ENCODE peak calls at places on chromosomes 5 and 9, in five cellular contexts. D is HCT116, V is PC-9, P is AG04449, R is ascending aorta. L is an unnamed sample.

GRCh38 chr5:173204185-173204979 is 30.6 kb downstream of the NKX2-5 start:
- DNase-seq in D (peak; percentile 21), R (no peak), V (no peak), P (no peak), L (peak; percentile 23)

GRCh38 chr5:151016700-151017099 is 3.7 kb upstream of the GPX3 start:
- DNase-seq in R (peak; percentile 77), P (no peak), V (no peak), D (no peak), L (no peak)

GRCh38 chr9:99253772-99254431 is 31.8 kb downstream of the SEC61B start:
- DNase-seq in R (no peak), V (no peak), D (no peak), P (no peak), L (no peak)

GRCh38 chr9:6495484-6495883 is 82.5 kb downstream of the UHRF2 start:
- DNase-seq in D (no peak), P (no peak), R (no peak), V (no peak), L (no peak)

GRCh38 chr9:96383165-96383939 is at the start of gene SLC35D2:
- DNase-seq in D (no peak), V (peak; percentile 54), P (no peak), R (peak; percentile 79), L (no peak)

GRCh38 chr5:59698774-59699173 is 194.8 kb downstream of the PDE4D start:
- DNase-seq in D (no peak), V (no peak), R (no peak), P (no peak), L (no peak)

GRCh38 chr9:21171351-21171750 is 4.9 kb upstream of the IFNA21 start:
- DNase-seq in P (no peak), R (no peak), D (no peak), V (no peak), L (no peak)

GRCh38 chr5:35186749-35187148 is 43.5 kb downstream of the PRLR start:
- DNase-seq in V (no peak), P (no peak), D (no peak), R (no peak), L (no peak)

GRCh38 chr5:174376056-174376455 is 330.6 kb downstream of the NSG2 start:
- DNase-seq in P (no peak), V (no peak), D (no peak), R (no peak), L (no peak)

GRCh38 chr9:127970401-127971313 is 10.1 kb downstream of the EEIG1 start:
- DNase-seq in V (peak; percentile 67), R (no peak), D (no peak), P (no peak), L (no peak)

GRCh38 chr5:73906277-73906676 is 280.3 kb downstream of the ARHGEF28 start:
- DNase-seq in V (peak; percentile 52), D (no peak), R (no peak), P (no peak), L (no peak)

GRCh38 chr5:120152472-120152871 is 311.6 kb upstream of the PRR16 start:
- DNase-seq in V (no peak), R (no peak), P (peak; percentile 67), D (no peak), L (no peak)

GRCh38 chr9:27333241-27334052 is 36.5 kb upstream of the EQTN start:
- DNase-seq in P (peak; percentile 19), R (peak; percentile 85), V (peak; percentile 62), D (peak; percentile 54), L (peak; percentile 37)

GRCh38 chr9:86368871-86369521 is 14.8 kb upstream of the TUT7 start:
- DNase-seq in P (no peak), V (peak; percentile 78), D (no peak), R (no peak), L (no peak)

GRCh38 chr5:177312649-177313181 is 1.0 kb upstream of the MXD3 start:
- DNase-seq in D (peak; percentile 51), R (no peak), P (no peak), V (peak; percentile 71), L (no peak)

GRCh38 chr9:37929441-37929895 is 25.5 kb upstream of the SLC25A51 start:
- DNase-seq in R (no peak), V (no peak), D (peak; percentile 58), P (no peak), L (no peak)

GRCh38 chr9:93256878-93257807 is 73.2 kb downstream of the WNK2 start:
- DNase-seq in P (no peak), R (peak; percentile 60), D (no peak), V (no peak), L (no peak)

GRCh38 chr5:157342822-157343402 is 77.0 kb downstream of the CYFIP2 start:
- DNase-seq in P (no peak), V (no peak), R (peak; percentile 47), D (peak; percentile 23), L (no peak)

GRCh38 chr9:20270176-20270575 is 352.1 kb downstream of the MLLT3 start:
- DNase-seq in D (no peak), P (no peak), R (no peak), V (no peak), L (no peak)

GRCh38 chr5:127705120-127705892 is 2.1 kb downstream of the CCDC192 start:
- DNase-seq in V (peak; percentile 65), R (no peak), D (peak; percentile 10), P (no peak), L (peak; percentile 28)

GRCh38 chr5:172059661-172060100 is 53.2 kb upstream of the FBXW11 start:
- DNase-seq in P (no peak), D (no peak), R (peak; percentile 30), V (no peak), L (no peak)

GRCh38 chr9:133680250-133680975 is 44.2 kb downstream of the DBH start:
- DNase-seq in R (no peak), P (no peak), V (no peak), D (no peak), L (no peak)

GRCh38 chr9:75907329-75907728 is 16.9 kb downstream of the PCSK5 start:
- DNase-seq in V (no peak), R (no peak), D (no peak), P (no peak), L (no peak)

GRCh38 chr5:59760798-59761348 is 132.7 kb downstream of the PDE4D start:
- DNase-seq in R (no peak), D (no peak), P (no peak), V (peak; percentile 82), L (no peak)

GRCh38 chr9:108412755-108413154 is 443.0 kb downstream of the ACTL7B start:
- DNase-seq in P (no peak), D (no peak), V (no peak), R (no peak), L (no peak)

GRCh38 chr9:130912932-130913598 is 16.5 kb upstream of the QRFP start:
- DNase-seq in V (peak; percentile 54), D (no peak), R (peak; percentile 80), P (no peak), L (no peak)

GRCh38 chr5:142900926-142901325 is 130.7 kb downstream of the ARHGAP26 start:
- DNase-seq in V (peak; percentile 83), R (no peak), P (peak; percentile 65), D (no peak), L (no peak)

GRCh38 chr9:11016081-11016480 is 403.3 kb upstream of the PTPRD start:
- DNase-seq in P (no peak), D (no peak), R (no peak), V (peak; percentile 37), L (no peak)

GRCh38 chr5:153565822-153566221 is 75.4 kb downstream of the GRIA1 start:
- DNase-seq in D (no peak), R (no peak), P (peak; percentile 52), V (no peak), L (no peak)

GRCh38 chr5:114789773-114790402 is 379.8 kb downstream of the TRIM36 start:
- DNase-seq in R (no peak), V (no peak), D (peak; percentile 34), P (peak; percentile 3), L (peak; percentile 82)

DNA sequence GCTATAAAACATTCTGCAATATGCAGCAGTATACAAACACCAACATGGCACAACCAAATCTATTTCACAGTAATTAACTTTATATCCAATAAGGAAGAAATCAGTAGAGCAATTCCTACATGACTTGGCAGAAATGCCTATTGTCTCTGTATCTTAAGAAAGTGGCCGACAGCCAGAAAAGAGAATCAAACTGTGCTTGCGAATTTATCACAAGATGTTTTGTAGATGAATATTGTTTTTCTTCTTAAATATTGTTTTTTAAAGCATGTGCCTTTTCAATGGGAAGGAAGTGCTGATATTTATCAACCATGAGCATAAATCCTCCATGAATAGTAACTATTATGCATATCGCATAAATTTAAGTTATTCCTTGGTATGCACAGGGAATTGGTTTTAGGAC is 501.7 kb upstream of the DMAC1 start:
- DNase-seq in R (no peak), V (no peak), P (no peak), D (no peak), L (no peak)
- TF ChIP-seq CTCF in R (no peak), V (no peak), P (no peak), D (no peak), L (no peak)

GRCh38 chr5:170383227-170383626 is 5.9 kb downstream of the KCNMB1 start:
- DNase-seq in D (no peak), P (no peak), V (no peak), R (no peak), L (no peak)
- H3K4me3 ChIP-seq in D (no peak overlapping the region), P (no peak overlapping the region), V (no peak overlapping the region), R (no peak overlapping the region), L (no peak overlapping the region)

GRCh38 chr5:43335681-43336080 is 22.5 kb upstream of the HMGCS1 start:
- DNase-seq in D (no peak), P (no peak), V (no peak), R (no peak), L (no peak)
- TF ChIP-seq CTCF in D (no peak), P (no peak), V (no peak), R (no peak), L (no peak)

GRCh38 chr9:124286292-124286931 is 28.7 kb downstream of the NEK6 start:
- DNase-seq in D (peak; percentile 19), P (no peak), V (peak; percentile 75), R (no peak), L (no peak)

GRCh38 chr9:124284237-124284831 is 26.6 kb downstream of the NEK6 start:
- DNase-seq in P (no peak), R (no peak), D (no peak), V (no peak), L (no peak)

GRCh38 chr9:124284940-124285441 is 27.2 kb downstream of the NEK6 start:
- DNase-seq in D (no peak), P (no peak), R (peak; percentile 83), V (no peak), L (no peak)

GRCh38 chr9:124285903-124286291 is 28.1 kb downstream of the NEK6 start:
- DNase-seq in V (no peak), R (peak; percentile 88), P (peak; percentile 91), D (no peak), L (no peak)

GRCh38 chr9:124285490-124285889 is 27.7 kb downstream of the NEK6 start:
- DNase-seq in R (no peak), P (no peak), D (no peak), V (no peak), L (no peak)
- H3K4me3 ChIP-seq in R (no peak overlapping the region), P (no peak overlapping the region), D (no peak overlapping the region), V (no peak overlapping the region), L (no peak overlapping the region)

GRCh38 chr5:159581502-159582249 is 251.4 kb upstream of the IL12B start:
- DNase-seq in V (peak; percentile 99), R (peak; percentile 72), D (peak; percentile 94), P (peak; percentile 67), L (peak; percentile 3)
- TF ChIP-seq CTCF in V (peak; percentile 36), R (no peak), D (no peak), P (peak; percentile 11), L (no peak)